ENCODE peak calls at places on chromosome 1, in eight cellular contexts. H, U, V, R, Q, L, D and G are unnamed samples.

GRCh38 chr1:109767596-109768334 is 4.0 kb upstream of the EPS8L3 start:
- DNase-seq in L (no peak), H (no peak), D (no peak), V (no peak), Q (no peak), U (no peak), R (no peak), G (no peak)

GRCh38 chr1:8712413-8713229 is 104.8 kb downstream of the RERE start:
- DNase-seq in R (peak), H (no peak), D (peak), L (no peak), U (no peak), Q (no peak), V (peak), G (peak)

GRCh38 chr1:10456661-10457060 is 6.8 kb downstream of the CORT start:
- DNase-seq in U (no peak), Q (no peak), R (no peak), V (no peak), L (no peak), D (no peak), H (no peak), G (no peak)

GRCh38 chr1:206471993-206472392 is 1.7 kb downstream of the IKBKE start:
- DNase-seq in L (no peak), V (no peak), Q (no peak), R (no peak), H (no peak), D (no peak), U (no peak), G (no peak)

GRCh38 chr1:52727114-52727586 is 897 bp downstream of the ZYG11B start:
- DNase-seq in Q (no peak), U (no peak), H (no peak), D (no peak), R (no peak), L (no peak), V (no peak), G (no peak)

GRCh38 chr1:8412183-8412831 is 94.4 kb downstream of the SLC45A1 start:
- DNase-seq in L (no peak), Q (no peak), R (peak), V (peak), H (no peak), D (peak), U (no peak), G (peak)

GRCh38 chr1:111541721-111542120 is 38.3 kb upstream of the ADORA3 start:
- DNase-seq in L (no peak), H (no peak), R (no peak), D (peak), Q (no peak), U (no peak), V (no peak), G (no peak)

GRCh38 chr1:1088801-1089680 is 14.9 kb upstream of the RNF223 start:
- DNase-seq in H (no peak), R (no peak), Q (no peak), D (no peak), L (no peak), V (no peak), U (no peak), G (no peak)

GRCh38 chr1:8780405-8780804 is 37.0 kb downstream of the RERE start:
- DNase-seq in L (no peak), Q (no peak), V (no peak), D (no peak), U (no peak), R (no peak), H (no peak), G (no peak)